ENCODE peak calls at places on chromosomes 12 and 14, in four cellular contexts. I is PC-3, Y is OCI-LY7, K is pancreas. P is an unnamed sample.

GRCh38 chr12:131327521-131328488 is 374.1 kb downstream of the ADGRD1 start:
- DNase-seq in I (no peak), Y (no peak), K (no peak), P (no peak)

GRCh38 chr12:117587646-117588287 is 226.3 kb upstream of the NOS1 start:
- DNase-seq in I (peak; percentile 76), Y (peak; percentile 50), K (peak; percentile 69), P (peak; percentile 65)

GRCh38 chr14:92687681-92688433 is 60.6 kb downstream of the LGMN start:
- DNase-seq in I (no peak), Y (no peak), K (peak; percentile 83), P (peak; percentile 67)

GRCh38 chr14:93994919-93995682 is 2.0 kb upstream of the CCDC197 start:
- DNase-seq in I (peak; percentile 77), Y (no peak), K (no peak), P (peak; percentile 10)

GRCh38 chr12:96271469-96272199 is 77.5 kb downstream of the ELK3 start:
- DNase-seq in I (no peak), Y (no peak), K (no peak), P (no peak)

GRCh38 chr12:52387859-52388258 is 2.4 kb upstream of the KRT84 start:
- DNase-seq in I (no peak), Y (no peak), K (no peak), P (no peak)

GRCh38 chr12:57177354-57177753 is 29.9 kb upstream of the LRP1-AS start:
- DNase-seq in I (no peak), Y (no peak), K (peak; percentile 74), P (no peak)

GRCh38 chr12:80040075-80040738 is 59.1 kb upstream of the OTOGL start:
- DNase-seq in I (no peak), Y (no peak), K (no peak), P (no peak)

GRCh38 chr14:76922092-76922491 is 95.9 kb downstream of the LRRC74A start:
- DNase-seq in I (no peak), Y (no peak), K (no peak), P (no peak)
- H3K4me1 ChIP-seq in I (peaks cover 37% of the 10 kb centered on the region), Y (peaks cover 6% of the 10 kb centered on the region), K (peaks cover 31% of the 10 kb centered on the region), P (peaks cover 62% of the 10 kb centered on the region)

DNA sequence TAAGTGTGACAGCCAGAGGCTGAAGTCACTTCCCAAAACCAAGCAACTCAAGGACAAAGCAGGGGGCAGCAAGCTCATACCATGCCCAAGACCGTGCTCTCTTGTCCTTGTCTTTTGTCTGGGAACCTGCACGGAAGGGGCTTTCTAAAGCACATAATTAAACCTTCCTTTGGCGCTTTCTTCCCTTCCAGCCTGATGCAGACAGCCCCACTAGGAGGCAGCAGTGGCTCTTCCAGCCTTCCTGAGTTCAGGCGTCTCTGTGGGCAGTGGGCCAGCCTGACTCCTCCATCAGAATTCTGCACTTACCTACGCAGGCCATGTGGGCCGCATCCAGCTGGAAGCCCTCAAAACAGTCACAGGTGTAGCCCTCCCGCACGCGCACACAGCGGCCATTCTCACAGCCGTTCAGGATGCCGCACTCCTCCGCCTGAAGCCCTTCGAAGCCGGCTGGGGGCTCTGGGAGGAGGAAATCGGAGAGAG is 7.6 kb downstream of the ISCA2 start:
- DNase-seq in I (peak; percentile 85), Y (peak; percentile 31), K (peak; percentile 79), P (peak; percentile 95)
- TF ChIP-seq CTCF in I (peak; percentile 87), Y (peak; percentile 67), K (no peak), P (peak; percentile 64)

GRCh38 chr14:52078721-52079120 is 9.9 kb upstream of the NID2 start:
- DNase-seq in I (peak; percentile 37), Y (no peak), K (no peak), P (no peak)

GRCh38 chr14:52078093-52078492 is 9.2 kb upstream of the NID2 start:
- DNase-seq in I (peak; percentile 89), Y (no peak), K (no peak), P (no peak)

GRCh38 chr14:52077261-52077984 is 8.6 kb upstream of the NID2 start:
- DNase-seq in I (peak; percentile 45), Y (no peak), K (no peak), P (no peak)

GRCh38 chr14:52075371-52075770 is 6.5 kb upstream of the NID2 start:
- DNase-seq in I (no peak), Y (no peak), K (no peak), P (no peak)

GRCh38 chr14:52076334-52076733 is 7.5 kb upstream of the NID2 start:
- DNase-seq in I (peak; percentile 93), Y (no peak), K (no peak), P (no peak)
- H3K4me1 ChIP-seq in I (peaks cover 64% of the 10 kb centered on the region), Y (no peaks in the 10 kb centered on the region), K (no peaks in the 10 kb centered on the region), P (peaks cover 67% of the 10 kb centered on the region)

GRCh38 chr12:90954428-90954827 is 548 bp downstream of the CCER1 start:
- DNase-seq in I (no peak), Y (no peak), K (peak; percentile 39), P (no peak)
- TF ChIP-seq CTCF in I (no peak), Y (no peak), K (no peak), P (no peak)

GRCh38 chr12:9719835-9720234 is 13.1 kb downstream of the CLECL1 start:
- DNase-seq in I (no peak), Y (no peak), K (no peak), P (no peak)
- H3K4me1 ChIP-seq in I (peaks cover 21% of the 10 kb centered on the region), Y (peaks cover 100% of the 10 kb centered on the region), K (no peaks in the 10 kb centered on the region), P (no peaks in the 10 kb centered on the region)

GRCh38 chr14:96280104-96280503 is 24.1 kb downstream of the BDKRB1 start:
- DNase-seq in I (no peak), Y (no peak), K (no peak), P (no peak)

GRCh38 chr14:96279564-96279963 is 23.6 kb downstream of the BDKRB1 start:
- DNase-seq in I (no peak), Y (no peak), K (no peak), P (peak; percentile 25)

GRCh38 chr14:96274122-96274910 is 18.3 kb downstream of the BDKRB1 start:
- DNase-seq in I (no peak), Y (no peak), K (no peak), P (no peak)

GRCh38 chr14:96275182-96276112 is 19.4 kb downstream of the BDKRB1 start:
- DNase-seq in I (peak; percentile 60), Y (peak; percentile 61), K (peak; percentile 86), P (peak; percentile 81)

DNA sequence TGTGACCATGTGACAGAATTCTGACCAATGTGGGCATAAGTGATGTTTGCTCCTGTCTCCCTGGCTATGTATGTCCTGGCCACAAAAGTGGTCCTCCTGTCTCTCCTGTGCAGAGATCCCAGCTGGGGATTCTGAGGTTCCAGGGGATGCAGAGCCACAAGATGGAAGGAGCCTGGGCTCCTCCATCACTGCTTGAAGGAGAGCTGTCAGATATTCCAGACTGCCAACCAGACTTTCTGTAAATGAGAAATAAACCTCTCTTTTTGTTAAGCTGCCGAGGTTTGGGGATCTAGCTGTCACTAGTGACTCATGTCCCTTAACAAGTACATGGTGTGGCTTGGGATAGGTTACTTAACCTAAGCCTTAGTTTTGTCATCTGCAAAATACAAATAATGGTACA is 21.9 kb downstream of the BDKRB1 start:
- DNase-seq in I (no peak), Y (no peak), K (no peak), P (no peak)
- TF ChIP-seq CTCF in I (no peak), Y (no peak), K (no peak), P (no peak)

DNA sequence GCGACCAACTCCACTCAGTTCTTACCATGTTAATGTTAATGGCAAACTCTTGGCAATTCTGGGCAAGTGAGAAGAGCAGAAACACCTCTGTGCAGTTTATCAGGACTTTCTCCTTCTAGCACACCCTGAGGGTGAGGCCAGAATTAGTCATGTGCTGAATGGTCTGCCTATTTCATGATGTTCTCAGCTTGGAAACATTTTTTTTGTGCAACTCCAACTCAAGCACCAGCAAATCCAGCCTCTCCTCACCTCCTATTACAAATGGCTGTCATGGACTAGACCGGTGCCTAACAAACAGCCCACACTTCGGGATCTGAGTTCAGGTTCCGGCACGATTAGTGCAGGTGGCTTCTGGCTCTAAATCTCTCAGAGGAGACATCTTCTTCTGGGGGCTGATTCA is 246.0 kb downstream of the ZFP36L1 start:
- DNase-seq in I (peak; percentile 74), Y (no peak), K (no peak), P (no peak)
- H3K4me1 ChIP-seq in I (peaks cover 55% of the 10 kb centered on the region), Y (no peaks in the 10 kb centered on the region), K (peaks cover 16% of the 10 kb centered on the region), P (peaks cover 50% of the 10 kb centered on the region)

GRCh38 chr12:47164730-47165439 is 85.1 kb upstream of the AMIGO2 start:
- DNase-seq in I (peak; percentile 21), Y (no peak), K (no peak), P (no peak)
- TF ChIP-seq CTCF in I (peak; percentile 27), Y (peak; percentile 29), K (no peak), P (no peak)

GRCh38 chr12:33718631-33719030 is 279.0 kb upstream of the SYT10 start:
- DNase-seq in I (no peak), Y (no peak), K (no peak), P (no peak)
- H3K4me1 ChIP-seq in I (no peaks in the 10 kb centered on the region), Y (no peaks in the 10 kb centered on the region), K (no peaks in the 10 kb centered on the region), P (no peaks in the 10 kb centered on the region)

DNA sequence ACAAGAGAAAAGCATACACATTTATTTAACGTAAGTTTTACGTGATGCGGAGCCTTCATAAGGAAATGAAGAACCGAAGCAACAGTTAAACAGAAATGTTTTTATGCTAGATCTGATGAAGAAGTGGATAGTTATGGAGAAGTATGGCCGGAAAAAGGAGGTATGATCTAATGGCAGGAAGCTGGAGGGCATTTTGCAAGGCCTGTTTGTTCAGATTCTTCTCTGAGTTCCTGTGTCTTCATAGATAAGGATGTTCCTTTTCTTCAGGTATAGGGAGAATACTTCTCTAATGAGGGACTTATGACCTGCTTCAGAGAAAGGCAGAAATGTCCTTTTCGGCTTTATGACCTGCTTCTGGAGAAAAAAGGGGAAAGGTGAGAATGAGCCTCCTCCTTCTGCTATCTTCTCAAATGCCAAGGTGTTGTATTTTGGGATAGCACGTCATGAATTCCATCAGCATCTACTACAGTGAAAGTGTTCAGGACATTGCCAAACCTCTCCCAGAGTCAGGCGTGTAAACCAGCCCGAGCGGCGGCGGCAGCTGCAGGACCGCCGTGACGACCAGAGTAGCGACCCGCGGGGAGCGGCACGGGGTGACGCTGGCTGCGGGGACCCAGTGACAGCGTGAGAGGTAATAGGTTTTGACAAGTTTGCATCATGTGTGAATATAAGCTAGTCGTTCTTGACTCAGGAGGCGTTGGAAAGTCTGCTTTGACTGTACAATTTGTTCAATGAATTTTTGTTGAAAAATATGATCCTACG is 33.7 kb upstream of the SGPP1 start:
- DNase-seq in I (no peak), Y (no peak), K (no peak), P (no peak)
- TF ChIP-seq CTCF in I (no peak), Y (no peak), K (no peak), P (no peak)